ENCODE peak calls at places on chromosomes 16 and 17, in ten cellular contexts. L is hypothalamus; B is Daoy; V is stimulated activated CD4-positive, alpha-beta T cell treated with anti-CD3 and anti-CD28 coated beads, Interleukin-15, amount 100 ng/mL, for 48 hours; F is ecto neural progenitor cell; D is EL; E is AG04450; S is activated CD4-positive, alpha-beta T cell treated with anti-CD3 and anti-CD28 coated beads for 1 hour; C is stimulated activated naive B cell treated with anti-CD40 and anti-IgM and Interleukin-4, amounts not matched to agents 10 μg/mL and 1 μg/mL and 100 μg/mL, for 72 hours; N is MG63. Q is an unnamed sample.

GRCh38 chr17:21240375-21241055 is 12.7 kb downstream of the NATD1 start:
- DNase-seq in L (no peak), B (no peak), V (no peak), F (no peak), D (no peak), E (no peak), S (no peak), C (no peak), N (no peak), Q (no peak)

GRCh38 chr16:56190903-56191806 is at the start of gene GNAO1:
- DNase-seq in L (peak), B (peak), V (peak), F (peak), D (peak), E (no peak), S (peak), C (no peak), N (peak), Q (no peak)

GRCh38 chr17:44556854-44557606 is at the start of gene FZD2:
- DNase-seq in L (peak), B (peak), V (peak), F (peak), D (peak), E (peak), S (peak), C (peak), N (peak), Q (peak)

GRCh38 chr17:48954300-48954755 is 9.7 kb upstream of the SNF8 start:
- DNase-seq in L (no peak), B (peak), V (no peak), F (peak), D (peak), E (no peak), S (no peak), C (no peak), N (peak), Q (no peak)

GRCh38 chr16:4767872-4768548 is 1.0 kb upstream of the ZNF500 start:
- DNase-seq in L (no peak), B (peak), V (no peak), F (no peak), D (peak), E (no peak), S (no peak), C (peak), N (peak), Q (no peak)

GRCh38 chr16:88738167-88739084 is 32.1 kb downstream of the CTU2 start:
- DNase-seq in L (no peak), B (no peak), V (no peak), F (no peak), D (no peak), E (no peak), S (no peak), C (no peak), N (no peak), Q (no peak)

GRCh38 chr16:22366889-22367288 is 7.5 kb downstream of the CDR2 start:
- DNase-seq in L (no peak), B (no peak), V (no peak), F (no peak), D (no peak), E (no peak), S (no peak), C (no peak), N (no peak), Q (no peak)

GRCh38 chr17:46977348-46977747 is 1.7 kb downstream of the RPRML start:
- DNase-seq in L (no peak), B (peak), V (no peak), F (peak), D (peak), E (no peak), S (no peak), C (no peak), N (no peak), Q (peak)

GRCh38 chr16:85628651-85629050 is 15.5 kb downstream of the GSE1 start:
- DNase-seq in L (no peak), B (no peak), V (no peak), F (no peak), D (no peak), E (no peak), S (no peak), C (no peak), N (no peak), Q (no peak)

GRCh38 chr16:4318171-4318910 is 2.5 kb downstream of the GLIS2 start:
- DNase-seq in L (no peak), B (peak), V (no peak), F (no peak), D (no peak), E (no peak), S (no peak), C (no peak), N (no peak), Q (no peak)

GRCh38 chr17:60077672-60078519 is 825 bp downstream of the HEATR6 start:
- DNase-seq in L (no peak), B (no peak), V (peak), F (peak), D (no peak), E (no peak), S (peak), C (no peak), N (no peak), Q (no peak)

Q was measured in iPS DF 6.9.